ENCODE peak calls at places on chromosomes 5 and 9, in six cellular contexts. S, Q, L, F, W and R are unnamed samples.

GRCh38 chr9:133680250-133680975 is 44.2 kb downstream of the DBH start:
- DNase-seq in S (peak; percentile 53), F (no peak), W (no peak), Q (no peak), L (no peak), R (no peak)

GRCh38 chr5:103866169-103866568 is 303.6 kb upstream of the NUDT12 start:
- DNase-seq in L (peak; percentile 41), S (no peak), Q (no peak), F (no peak), W (no peak), R (no peak)

GRCh38 chr9:87543251-87543650 is 45.6 kb downstream of the DAPK1 start:
- DNase-seq in S (no peak), W (no peak), L (no peak), Q (no peak), F (no peak), R (no peak)

GRCh38 chr5:36728697-36729543 is 122.5 kb downstream of the SLC1A3 start:
- DNase-seq in Q (no peak), F (peak; percentile 69), W (no peak), L (peak; percentile 73), S (no peak), R (peak; percentile 33)

GRCh38 chr9:135567311-135567710 is 5.8 kb downstream of the PAEP start:
- DNase-seq in S (no peak), L (no peak), F (no peak), W (no peak), Q (no peak), R (no peak)

GRCh38 chr5:111976705-111977104 is 219.7 kb upstream of the NREP start:
- DNase-seq in Q (no peak), L (peak; percentile 37), W (no peak), S (no peak), F (no peak), R (no peak)

GRCh38 chr9:78713746-78714405 is 417.0 kb downstream of the PSAT1 start:
- DNase-seq in W (no peak), S (no peak), L (peak; percentile 49), Q (no peak), F (no peak), R (no peak)

GRCh38 chr5:132391870-132392269 is 22.4 kb downstream of the SLC22A5 start:
- DNase-seq in W (no peak), S (no peak), Q (no peak), F (no peak), L (no peak), R (no peak)

GRCh38 chr5:150142800-150143724 is 12.6 kb downstream of the PDGFRB start:
- DNase-seq in S (peak; percentile 84), L (peak; percentile 98), Q (peak; percentile 94), W (no peak), F (peak; percentile 78), R (peak; percentile 80)

GRCh38 chr9:85522459-85523092 is 219.2 kb downstream of the AGTPBP1 start:
- DNase-seq in S (peak; percentile 86), W (no peak), L (peak; percentile 25), F (peak; percentile 44), Q (no peak), R (no peak)

DNA sequence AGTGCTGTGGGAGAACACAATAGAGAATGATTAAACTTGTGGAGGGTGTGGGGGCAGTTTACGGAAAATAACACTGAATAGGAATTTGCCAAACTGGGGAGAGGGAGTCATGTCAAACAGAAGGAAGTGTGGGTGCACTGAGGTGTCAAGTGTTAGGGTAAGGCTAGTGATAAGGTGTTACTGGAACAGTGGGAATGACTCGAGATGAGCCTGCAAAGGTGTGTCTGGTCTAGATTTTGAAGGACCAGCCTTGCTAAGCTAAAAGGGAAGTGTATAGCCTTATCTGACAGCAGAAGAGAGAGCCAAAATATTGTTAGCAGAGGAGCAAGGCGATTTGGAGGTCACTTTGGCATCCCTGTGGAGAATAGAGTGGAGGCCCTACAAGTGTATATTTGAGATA is 4.2 kb downstream of the CNOT6 start:
- DNase-seq in F (no peak), L (no peak), Q (no peak), W (no peak), S (no peak), R (no peak)
- TF ChIP-seq POLR2A in F (no peak), L (no peak), Q (no peak), W (no peak), S (no peak), R (no peak)

GRCh38 chr9:129885670-129886106 is 50.4 kb downstream of the USP20 start:
- DNase-seq in Q (peak; percentile 94), L (peak; percentile 89), F (peak; percentile 82), S (peak; percentile 96), W (peak; percentile 92), R (peak; percentile 88)
- TF ChIP-seq POLR2A in Q (peak; percentile 31), L (peak; percentile 29), F (peak; percentile 19), S (no peak), W (no peak), R (no peak)

GRCh38 chr5:96742519-96742918 is 65.2 kb downstream of the ERAP1 start:
- DNase-seq in S (no peak), Q (no peak), L (no peak), F (no peak), W (no peak), R (no peak)

GRCh38 chr5:96743805-96744559 is 63.8 kb downstream of the ERAP1 start:
- DNase-seq in L (no peak), F (no peak), Q (no peak), W (no peak), S (no peak), R (no peak)

GRCh38 chr5:96745025-96745424 is 62.7 kb downstream of the ERAP1 start:
- DNase-seq in F (no peak), L (no peak), W (no peak), S (no peak), Q (no peak), R (no peak)

GRCh38 chr5:96741911-96742310 is 65.8 kb downstream of the ERAP1 start:
- DNase-seq in S (no peak), F (no peak), L (no peak), W (no peak), Q (no peak), R (no peak)

DNA sequence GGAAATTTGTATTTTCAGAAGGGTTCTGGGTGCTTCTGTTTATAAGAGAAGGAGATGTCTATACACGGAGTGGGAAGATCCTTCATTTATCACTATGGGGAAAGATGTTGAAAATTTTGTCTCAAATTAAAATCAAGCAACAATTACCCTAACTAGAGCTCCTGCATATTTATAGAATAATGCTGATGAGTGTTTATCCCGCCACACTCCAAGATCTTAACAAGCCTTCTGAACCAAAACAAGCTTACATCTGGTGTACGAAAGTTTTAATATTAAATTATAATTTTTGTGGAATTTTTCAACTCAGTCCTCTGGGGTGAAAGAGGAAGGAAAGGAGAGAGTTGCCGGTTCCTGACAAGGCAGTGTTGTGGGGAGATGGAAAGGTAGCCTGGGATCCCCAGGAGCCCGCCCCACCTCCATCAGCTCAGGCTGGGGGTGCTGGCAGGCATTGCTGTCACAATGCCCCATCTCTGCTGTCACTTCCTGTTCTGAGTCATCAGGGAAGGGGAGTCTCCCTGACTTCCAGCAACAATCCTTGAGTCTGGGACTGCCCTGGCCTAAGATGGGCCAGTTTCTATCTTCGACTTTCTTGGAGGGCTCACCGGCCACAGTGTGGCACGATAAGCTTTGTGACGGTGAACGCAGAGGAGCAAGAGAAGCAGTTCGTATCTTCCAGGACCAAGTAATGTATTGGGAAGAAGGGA is 64.5 kb downstream of the ERAP1 start:
- DNase-seq in L (peak; percentile 61), W (no peak), Q (no peak), S (no peak), F (no peak), R (peak; percentile 33)
- TF ChIP-seq POLR2A in L (no peak), W (no peak), Q (no peak), S (no peak), F (no peak), R (no peak)

GRCh38 chr9:111527347-111527746 is 2.4 kb downstream of the ZNF483 start:
- DNase-seq in Q (no peak), S (no peak), F (no peak), W (no peak), L (no peak), R (no peak)

GRCh38 chr9:111529787-111530186 is 4.8 kb downstream of the ZNF483 start:
- DNase-seq in S (no peak), W (no peak), L (no peak), Q (no peak), F (no peak), R (no peak)

GRCh38 chr9:111524731-111525055 is 286 bp upstream of the ZNF483 start:
- DNase-seq in W (no peak), L (no peak), F (no peak), Q (no peak), S (no peak), R (no peak)

DNA sequence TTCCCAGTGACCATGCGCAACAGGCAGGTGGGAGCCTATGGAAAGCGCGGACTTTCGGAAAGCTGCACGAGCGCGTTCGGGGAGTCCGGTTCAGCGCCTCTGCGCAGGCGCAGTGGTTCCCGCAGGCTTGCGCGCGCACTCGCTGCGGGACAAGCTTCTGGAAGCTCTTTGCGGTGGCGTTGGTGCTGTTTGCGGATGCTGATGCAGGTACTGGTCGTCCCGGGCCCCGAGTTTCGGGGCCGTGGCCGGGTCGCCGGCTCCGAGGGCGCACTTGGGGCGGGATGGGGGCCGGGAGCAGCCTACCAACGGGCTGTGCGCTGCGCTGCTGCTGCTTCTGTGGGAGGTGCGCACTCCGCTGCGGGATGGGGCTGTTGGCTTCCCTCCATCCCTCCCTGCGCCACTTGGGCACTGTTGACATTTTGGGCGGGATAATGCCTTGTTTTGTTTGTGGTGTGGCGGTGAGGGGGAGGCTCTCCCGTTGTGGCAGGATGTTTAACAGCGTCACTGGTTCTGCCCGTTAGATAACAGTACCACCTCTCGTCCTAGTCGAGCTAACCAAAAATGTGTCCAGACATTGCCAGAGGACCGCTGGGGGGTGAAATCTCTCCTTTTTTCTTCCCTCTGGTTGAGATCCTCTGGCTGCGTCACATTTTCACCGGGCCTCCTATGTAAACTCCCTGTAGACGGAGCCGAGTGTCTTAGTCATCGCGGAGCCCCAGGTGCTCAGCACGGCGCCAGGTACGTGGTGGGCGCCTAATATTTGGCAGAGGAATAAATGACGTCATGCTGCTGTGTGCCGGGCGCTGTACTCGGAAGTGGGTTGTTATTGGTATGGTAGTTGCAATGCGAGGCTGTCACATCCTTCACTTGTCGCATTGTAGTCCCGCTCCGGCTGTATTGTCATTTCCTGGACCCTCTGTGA is at the start of gene ZNF483:
- DNase-seq in S (peak; percentile 87), W (peak; percentile 73), Q (peak; percentile 83), F (peak; percentile 89), L (peak; percentile 75), R (peak; percentile 37)
- TF ChIP-seq POLR2A in S (no peak), W (no peak), Q (peak; percentile 65), F (peak; percentile 60), L (no peak), R (no peak)

DNA sequence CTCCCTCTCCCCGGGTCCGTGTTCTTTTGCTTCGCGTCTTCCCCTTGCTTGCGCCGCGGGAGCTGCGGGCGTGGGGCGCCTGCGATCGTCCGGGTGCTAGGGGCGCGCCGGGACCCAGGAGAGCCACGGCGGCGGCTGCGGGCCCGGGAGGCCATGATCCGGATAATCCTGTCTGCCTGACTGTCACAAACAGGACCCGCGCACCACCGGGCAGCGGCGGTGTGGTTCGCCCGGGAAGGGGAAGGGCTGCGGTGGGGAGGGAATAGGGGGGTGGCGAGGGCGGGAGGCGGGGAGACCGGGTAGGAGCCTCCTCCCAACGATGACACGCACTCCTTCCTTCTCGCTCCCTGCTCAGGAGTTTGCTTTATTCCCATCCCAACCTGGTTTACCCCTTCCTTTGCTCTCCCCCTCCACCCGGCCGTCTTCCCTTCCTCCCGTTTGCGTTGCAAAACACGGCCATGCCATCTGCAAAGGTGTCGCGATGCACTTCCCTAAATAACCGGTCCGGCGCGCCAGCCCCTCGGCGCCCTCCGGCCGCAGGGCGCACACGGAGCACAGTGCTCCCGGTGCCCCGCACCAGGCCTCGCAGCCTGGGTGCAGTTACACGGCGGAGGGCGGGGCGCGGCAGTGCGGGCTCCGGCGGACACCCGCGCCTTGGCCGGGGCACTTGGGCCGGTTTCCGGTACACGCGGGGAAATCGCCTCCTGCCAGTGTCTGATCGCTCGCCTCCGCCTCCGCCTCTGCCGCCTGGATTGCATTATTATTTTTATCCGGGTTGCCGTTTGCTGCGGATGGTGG is 1.5 kb downstream of the SMARCA2 start:
- DNase-seq in S (peak; percentile 89), Q (peak; percentile 75), W (peak; percentile 87), F (peak; percentile 82), L (peak; percentile 63), R (peak; percentile 77)
- TF ChIP-seq POLR2A in S (no peak), Q (peak; percentile 55), W (peak; percentile 43), F (no peak), L (no peak), R (peak; percentile 46)